ENCODE peak calls at places on chromosomes 7 and 10, in six cellular contexts. U is ovary; E is activated CD8-positive, alpha-beta memory T cell treated with anti-CD3 and anti-CD28 coated beads for 4 hours; T is left cardiac atrium; V is EH; O is MV-4-11. R is an unnamed sample.

GRCh38 chr7:69609901-69610674 is 11.8 kb downstream of the AUTS2 start:
- DNase-seq in U (no peak), E (no peak), T (no peak), V (no peak), O (no peak), R (no peak)

GRCh38 chr10:49616421-49617230 is 2.8 kb downstream of the CHAT start:
- DNase-seq in U (no peak), E (no peak), T (no peak), V (no peak), O (no peak), R (no peak)

GRCh38 chr7:47482013-47482761 is 99.7 kb downstream of the TNS3 start:
- DNase-seq in U (no peak), E (no peak), T (peak; percentile 63), V (peak; percentile 97), O (peak; percentile 80), R (peak; percentile 78)

GRCh38 chr10:86647773-86648705 is 6.3 kb upstream of the OPN4 start:
- DNase-seq in U (peak; percentile 23), E (no peak), T (no peak), V (peak; percentile 91), O (no peak), R (no peak)

GRCh38 chr7:137874390-137874789 is 27.6 kb upstream of the DGKI start:
- DNase-seq in U (no peak), E (no peak), T (no peak), V (peak; percentile 97), O (no peak), R (no peak)

GRCh38 chr10:3623746-3624145 is 161.3 kb downstream of the KLF6 start:
- DNase-seq in U (no peak), E (no peak), T (no peak), V (peak; percentile 97), O (no peak), R (peak; percentile 10)

GRCh38 chr10:4763960-4764428 is 62.0 kb upstream of the AKR1E2 start:
- DNase-seq in U (no peak), E (no peak), T (no peak), V (peak; percentile 90), O (no peak), R (peak; percentile 33)

GRCh38 chr7:155728116-155728515 is 83.7 kb downstream of the RBM33 start:
- DNase-seq in U (no peak), E (no peak), T (no peak), V (no peak), O (no peak), R (no peak)

GRCh38 chr7:21077602-21078001 is 290.9 kb upstream of the SP8 start:
- DNase-seq in U (no peak), E (no peak), T (no peak), V (no peak), O (no peak), R (no peak)

GRCh38 chr10:78165617-78166016 is 132.0 kb downstream of the RPS24 start:
- DNase-seq in U (no peak), E (no peak), T (no peak), V (peak; percentile 30), O (no peak), R (no peak)

GRCh38 chr7:116200963-116201362 is 9.4 kb upstream of the TES start:
- DNase-seq in U (no peak), E (no peak), T (no peak), V (no peak), O (no peak), R (no peak)

GRCh38 chr10:89502556-89502955 is 32.8 kb downstream of the SLC16A12 start:
- DNase-seq in U (no peak), E (no peak), T (no peak), V (peak; percentile 75), O (no peak), R (peak; percentile 84)

GRCh38 chr10:71740069-71740468 is 20.5 kb upstream of the C10orf105 start:
- DNase-seq in U (no peak), E (no peak), T (no peak), V (peak; percentile 83), O (peak; percentile 33), R (no peak)